ENCODE peak calls at places on chromosomes 1 and 21, in seven cellular contexts. Q, N, Z, C, K, S and R are unnamed samples.
A peak's percentile ranks its signal among the peaks of the same experiment; 100 is the strongest.

GRCh38 chr1:54826226-54826816 is 25.2 kb upstream of the TTC22 start:
- DNase-seq in Q (no peak), N (no peak), Z (no peak), C (no peak), K (no peak), S (no peak), R (no peak)

GRCh38 chr1:7223334-7224080 is 438.3 kb downstream of the CAMTA1 start:
- DNase-seq in Q (peak; percentile 83), N (no peak), Z (no peak), C (no peak), K (no peak), S (no peak), R (no peak)

GRCh38 chr1:118136511-118136937 is 48.5 kb downstream of the SPAG17 start:
- DNase-seq in Q (peak; percentile 57), N (peak; percentile 62), Z (peak; percentile 47), C (peak; percentile 42), K (no peak), S (no peak), R (no peak)

GRCh38 chr1:19219451-19219850 is 9.4 kb upstream of the UBR4 start:
- DNase-seq in Q (no peak), N (no peak), Z (no peak), C (no peak), K (no peak), S (no peak), R (no peak)

GRCh38 chr21:36080386-36080785 is 10.6 kb downstream of the CBR1 start:
- DNase-seq in Q (no peak), N (no peak), Z (no peak), C (no peak), K (no peak), S (no peak), R (no peak)

GRCh38 chr1:208868554-208868953 is 624.4 kb upstream of the PLXNA2 start:
- DNase-seq in Q (peak; percentile 7), N (no peak), Z (no peak), C (no peak), K (no peak), S (no peak), R (no peak)

GRCh38 chr1:45804671-45804973 is 1.2 kb downstream of the MAST2 start:
- DNase-seq in Q (no peak), N (no peak), Z (no peak), C (no peak), K (no peak), S (no peak), R (no peak)

GRCh38 chr1:209045326-209046057 is 538.0 kb upstream of the CAMK1G start:
- DNase-seq in Q (no peak), N (no peak), Z (no peak), C (no peak), K (no peak), S (no peak), R (no peak)

GRCh38 chr1:63674238-63674864 is 81.1 kb downstream of the PGM1 start:
- DNase-seq in Q (peak; percentile 94), N (peak; percentile 51), Z (no peak), C (peak; percentile 88), K (peak; percentile 67), S (peak; percentile 81), R (peak; percentile 46)

GRCh38 chr1:18738617-18739016 is 108.0 kb downstream of the PAX7 start:
- DNase-seq in Q (no peak), N (no peak), Z (no peak), C (no peak), K (no peak), S (no peak), R (no peak)

GRCh38 chr1:33420870-33421775 is 9.8 kb downstream of the PHC2 start:
- DNase-seq in Q (peak; percentile 82), N (no peak), Z (no peak), C (no peak), K (no peak), S (no peak), R (no peak)

GRCh38 chr21:37389456-37389855 is 22.9 kb downstream of the DYRK1A start:
- DNase-seq in Q (no peak), N (no peak), Z (no peak), C (no peak), K (no peak), S (no peak), R (no peak)
- TF ChIP-seq CTCF in Q (no peak), N (no peak), Z (no peak), C (no peak), K (no peak), S (no peak), R (no peak)

DNA sequence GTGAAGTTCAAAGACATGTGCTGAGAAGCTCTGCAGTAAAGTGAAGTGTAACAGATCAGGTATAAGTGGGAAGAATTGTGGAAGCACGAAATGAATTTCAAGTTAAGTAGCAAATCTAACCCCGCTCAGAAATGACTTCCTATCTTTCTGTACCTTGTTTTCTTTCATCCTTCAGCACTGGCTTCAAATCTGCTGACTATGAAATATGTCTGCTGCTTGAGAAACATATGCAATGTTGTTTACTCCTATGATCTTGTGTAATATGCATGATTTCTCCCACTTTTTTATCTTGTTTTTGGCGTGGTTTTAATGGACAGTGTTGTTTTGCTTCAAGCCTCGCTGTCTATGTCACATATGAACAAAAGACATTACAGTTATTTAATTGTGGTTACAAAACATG is 545.3 kb upstream of the NCAM2 start:
- DNase-seq in Q (no peak), N (no peak), Z (no peak), C (no peak), K (no peak), S (no peak), R (no peak)
- TF ChIP-seq CTCF in Q (no peak), N (no peak), Z (no peak), C (no peak), K (no peak), S (no peak), R (no peak)

DNA sequence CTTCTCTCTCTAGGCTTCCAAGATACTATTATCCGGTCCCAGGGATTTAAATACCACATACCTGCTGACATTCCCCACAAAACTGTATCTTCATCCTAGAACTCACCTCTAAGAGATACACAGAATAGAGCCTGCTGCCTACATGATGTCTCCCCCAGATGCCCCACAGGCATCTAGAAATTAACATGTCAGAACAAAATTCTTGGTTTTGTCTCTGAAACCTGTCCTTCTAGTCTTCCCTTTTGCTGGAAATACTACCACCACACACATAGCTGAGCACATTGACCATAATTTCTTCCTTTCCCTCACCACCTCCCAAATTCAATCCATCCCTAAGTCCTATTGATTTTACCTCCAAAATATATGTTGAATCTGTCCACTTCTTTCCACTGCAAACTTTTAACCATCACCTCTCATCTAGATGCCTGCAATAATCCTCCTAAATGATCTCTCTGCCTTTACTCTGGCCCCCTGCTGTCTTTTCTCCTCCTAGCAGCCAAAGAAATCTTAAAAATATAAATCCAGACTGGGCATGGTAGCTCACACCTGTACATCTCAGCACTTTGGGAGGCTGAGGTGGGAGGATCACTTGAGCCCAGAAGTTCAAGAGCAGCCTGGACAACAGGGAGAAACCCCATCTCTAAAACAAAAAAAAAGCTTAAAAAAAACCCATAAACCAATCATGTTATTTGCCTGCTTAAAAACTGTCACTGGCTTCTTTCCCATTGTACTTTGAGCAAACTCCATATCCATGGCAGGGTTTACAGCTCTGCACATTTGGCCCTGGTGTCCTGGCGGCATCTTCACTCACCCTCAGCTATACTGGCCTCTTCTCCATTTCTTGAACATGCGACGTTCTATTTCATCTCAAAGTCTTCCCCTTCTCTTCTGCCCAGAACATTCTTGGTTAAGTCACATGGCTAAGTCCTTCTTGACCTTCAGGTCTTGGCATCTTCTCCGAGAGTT is 6.2 kb upstream of the FAM76A start:
- DNase-seq in Q (peak; percentile 36), N (no peak), Z (no peak), C (no peak), K (no peak), S (no peak), R (no peak)
- TF ChIP-seq CTCF in Q (peak; percentile 49), N (no peak), Z (peak; percentile 37), C (peak; percentile 20), K (no peak), S (no peak), R (no peak)

GRCh38 chr1:214715126-214715525 is 112.1 kb downstream of the CENPF start:
- DNase-seq in Q (no peak), N (no peak), Z (no peak), C (no peak), K (no peak), S (no peak), R (no peak)

GRCh38 chr1:214718724-214719123 is 115.7 kb downstream of the CENPF start:
- DNase-seq in Q (peak; percentile 50), N (no peak), Z (no peak), C (no peak), K (no peak), S (no peak), R (no peak)

GRCh38 chr1:214717323-214717722 is 114.3 kb downstream of the CENPF start:
- DNase-seq in Q (no peak), N (no peak), Z (no peak), C (no peak), K (no peak), S (no peak), R (no peak)

GRCh38 chr1:214720561-214720960 is 117.6 kb downstream of the CENPF start:
- DNase-seq in Q (peak; percentile 26), N (no peak), Z (no peak), C (no peak), K (no peak), S (no peak), R (no peak)

DNA sequence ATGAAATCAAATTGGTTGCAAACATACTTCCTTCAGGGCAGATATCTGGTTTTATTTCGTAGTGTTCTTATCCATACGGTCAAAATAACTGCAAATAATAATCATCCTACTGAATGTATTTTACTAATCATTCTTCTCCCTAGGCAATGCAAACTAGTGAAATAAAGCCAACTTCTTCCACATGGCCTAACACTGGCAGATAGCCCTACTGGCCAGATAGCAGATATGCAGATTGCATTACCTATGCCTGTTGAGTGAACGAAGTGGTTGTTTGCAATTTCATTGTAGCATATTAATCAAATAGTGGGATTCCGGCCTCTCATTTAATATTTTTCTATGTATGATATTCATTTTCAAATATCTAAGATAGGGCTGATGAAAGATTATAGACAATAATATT is 116.2 kb downstream of the CENPF start:
- DNase-seq in Q (no peak), N (no peak), Z (no peak), C (no peak), K (no peak), S (no peak), R (no peak)
- TF ChIP-seq CTCF in Q (peak; percentile 18), N (no peak), Z (no peak), C (no peak), K (no peak), S (no peak), R (no peak)

GRCh38 chr1:51044834-51045233 is 57.2 kb upstream of the C1orf185 start:
- DNase-seq in Q (peak; percentile 51), N (peak; percentile 31), Z (no peak), C (no peak), K (no peak), S (no peak), R (no peak)
- TF ChIP-seq CTCF in Q (no peak), N (peak; percentile 16), Z (no peak), C (peak; percentile 18), K (peak; percentile 58), S (peak; percentile 20), R (no peak)

GRCh38 chr1:228463559-228464455 is 23.4 kb upstream of the RNF187 start:
- DNase-seq in Q (peak; percentile 20), N (peak; percentile 68), Z (no peak), C (peak; percentile 34), K (no peak), S (no peak), R (no peak)
- TF ChIP-seq CTCF in Q (peak; percentile 1), N (no peak), Z (no peak), C (no peak), K (no peak), S (no peak), R (no peak)

GRCh38 chr1:21859669-21860179 is 47.7 kb downstream of the LDLRAD2 start:
- DNase-seq in Q (no peak), N (no peak), Z (no peak), C (no peak), K (no peak), S (no peak), R (no peak)
- TF ChIP-seq CTCF in Q (no peak), N (no peak), Z (no peak), C (no peak), K (no peak), S (no peak), R (no peak)